ENCODE peak calls at places on chromosomes 2 and 18, in nine cellular contexts. One of them, this sample, is unnamed.
A peak's percentile ranks its signal among the peaks of the same experiment; 100 is the strongest.

GRCh38 chr2:102442967-102443828 is 20.2 kb downstream of the IL18RAP start:
- DNase-seq in astrocyte of the spinal cord: peak; percentile 34
- DNase-seq in Peyer's patch: peak; percentile 65
- DNase-seq in chondrocyte: no peak
- DNase-seq in endothelial cell: peak; percentile 33
- DNase-seq in astrocyte of the cerebellum: no peak
- DNase-seq in body of pancreas: no peak
- DNase-seq in brain microvascular endothelial cell: peak; percentile 53
- DNase-seq in HFFc6: peak; percentile 23
- DNase-seq in this sample: peak; percentile 22

GRCh38 chr2:137693521-137693920 is 270.8 kb upstream of the HNMT start:
- DNase-seq in Peyer's patch: no peak
- DNase-seq in endothelial cell: no peak
- DNase-seq in astrocyte of the cerebellum: no peak
- DNase-seq in body of pancreas: no peak
- DNase-seq in astrocyte of the spinal cord: peak; percentile 23
- DNase-seq in brain microvascular endothelial cell: no peak
- DNase-seq in chondrocyte: no peak
- DNase-seq in HFFc6: no peak
- DNase-seq in this sample: no peak

GRCh38 chr2:71797006-71797810 is 343.8 kb downstream of the DYSF start:
- DNase-seq in brain microvascular endothelial cell: no peak
- DNase-seq in Peyer's patch: peak; percentile 26
- DNase-seq in body of pancreas: no peak
- DNase-seq in chondrocyte: no peak
- DNase-seq in endothelial cell: no peak
- DNase-seq in astrocyte of the spinal cord: no peak
- DNase-seq in HFFc6: no peak
- DNase-seq in astrocyte of the cerebellum: no peak
- DNase-seq in this sample: no peak

GRCh38 chr18:76621782-76622495 is 126.9 kb upstream of the ZNF516 start:
- DNase-seq in endothelial cell: no peak
- DNase-seq in astrocyte of the spinal cord: peak; percentile 31
- DNase-seq in Peyer's patch: no peak
- DNase-seq in HFFc6: peak; percentile 29
- DNase-seq in chondrocyte: no peak
- DNase-seq in astrocyte of the cerebellum: no peak
- DNase-seq in brain microvascular endothelial cell: peak; percentile 32
- DNase-seq in body of pancreas: no peak
- DNase-seq in this sample: no peak

GRCh38 chr2:109209412-109209811 is 80.4 kb downstream of the SH3RF3 start:
- DNase-seq in endothelial cell: no peak
- DNase-seq in brain microvascular endothelial cell: peak; percentile 51
- DNase-seq in astrocyte of the cerebellum: peak; percentile 52
- DNase-seq in chondrocyte: no peak
- DNase-seq in body of pancreas: no peak
- DNase-seq in astrocyte of the spinal cord: peak; percentile 74
- DNase-seq in HFFc6: peak; percentile 65
- DNase-seq in Peyer's patch: no peak
- DNase-seq in this sample: no peak

GRCh38 chr2:205494856-205495255 is 187.4 kb upstream of the NRP2 start:
- DNase-seq in body of pancreas: no peak
- DNase-seq in Peyer's patch: no peak
- DNase-seq in astrocyte of the cerebellum: no peak
- DNase-seq in endothelial cell: no peak
- DNase-seq in HFFc6: no peak
- DNase-seq in astrocyte of the spinal cord: no peak
- DNase-seq in brain microvascular endothelial cell: no peak
- DNase-seq in chondrocyte: no peak
- DNase-seq in this sample: no peak

GRCh38 chr2:46510596-46511177 is 31.3 kb downstream of the TMEM247 start:
- DNase-seq in chondrocyte: no peak
- DNase-seq in HFFc6: no peak
- DNase-seq in Peyer's patch: no peak
- DNase-seq in astrocyte of the spinal cord: no peak
- DNase-seq in brain microvascular endothelial cell: no peak
- DNase-seq in endothelial cell: no peak
- DNase-seq in astrocyte of the cerebellum: no peak
- DNase-seq in body of pancreas: no peak
- DNase-seq in this sample: no peak

GRCh38 chr2:141595531-141595930 is 535.3 kb downstream of the LRP1B start:
- DNase-seq in Peyer's patch: no peak
- DNase-seq in astrocyte of the cerebellum: no peak
- DNase-seq in chondrocyte: no peak
- DNase-seq in endothelial cell: no peak
- DNase-seq in HFFc6: no peak
- DNase-seq in body of pancreas: no peak
- DNase-seq in astrocyte of the spinal cord: no peak
- DNase-seq in brain microvascular endothelial cell: no peak
- DNase-seq in this sample: no peak

GRCh38 chr2:86372641-86373502 is 35.4 kb upstream of the REEP1 start:
- DNase-seq in astrocyte of the spinal cord: peak; percentile 25
- DNase-seq in HFFc6: peak; percentile 33
- DNase-seq in endothelial cell: peak; percentile 51
- DNase-seq in body of pancreas: peak; percentile 56
- DNase-seq in chondrocyte: no peak
- DNase-seq in Peyer's patch: peak; percentile 70
- DNase-seq in brain microvascular endothelial cell: peak; percentile 37
- DNase-seq in astrocyte of the cerebellum: peak; percentile 26
- DNase-seq in this sample: peak; percentile 60

GRCh38 chr2:42792583-42793313 is at the start of gene HAAO:
- DNase-seq in Peyer's patch: peak; percentile 85
- DNase-seq in astrocyte of the spinal cord: no peak
- DNase-seq in endothelial cell: peak; percentile 50
- DNase-seq in brain microvascular endothelial cell: no peak
- DNase-seq in body of pancreas: peak; percentile 86
- DNase-seq in HFFc6: no peak
- DNase-seq in chondrocyte: no peak
- DNase-seq in astrocyte of the cerebellum: no peak
- DNase-seq in this sample: peak; percentile 51

GRCh38 chr2:172404824-172405223 is 22.6 kb upstream of the ITGA6 start:
- DNase-seq in astrocyte of the cerebellum: peak; percentile 79
- DNase-seq in HFFc6: peak; percentile 91
- DNase-seq in body of pancreas: no peak
- DNase-seq in endothelial cell: no peak
- DNase-seq in chondrocyte: no peak
- DNase-seq in Peyer's patch: no peak
- DNase-seq in brain microvascular endothelial cell: peak; percentile 82
- DNase-seq in astrocyte of the spinal cord: peak; percentile 78
- DNase-seq in this sample: no peak

GRCh38 chr2:232466221-232466620 is 10.3 kb downstream of the ALPI start:
- DNase-seq in HFFc6: no peak
- DNase-seq in astrocyte of the cerebellum: no peak
- DNase-seq in chondrocyte: no peak
- DNase-seq in brain microvascular endothelial cell: no peak
- DNase-seq in endothelial cell: no peak
- DNase-seq in Peyer's patch: no peak
- DNase-seq in body of pancreas: no peak
- DNase-seq in astrocyte of the spinal cord: no peak
- DNase-seq in this sample: no peak

GRCh38 chr2:241269707-241270520 is 45.6 kb downstream of the HDLBP start:
- DNase-seq in chondrocyte: no peak
- DNase-seq in body of pancreas: no peak
- DNase-seq in astrocyte of the cerebellum: no peak
- DNase-seq in astrocyte of the spinal cord: no peak
- DNase-seq in endothelial cell: no peak
- DNase-seq in Peyer's patch: no peak
- DNase-seq in brain microvascular endothelial cell: no peak
- DNase-seq in HFFc6: no peak
- DNase-seq in this sample: no peak

GRCh38 chr2:41853427-41854191 is 194.2 kb upstream of the PKDCC start:
- DNase-seq in astrocyte of the spinal cord: peak; percentile 58
- DNase-seq in endothelial cell: peak; percentile 71
- DNase-seq in astrocyte of the cerebellum: peak; percentile 47
- DNase-seq in chondrocyte: no peak
- DNase-seq in Peyer's patch: peak; percentile 75
- DNase-seq in body of pancreas: peak; percentile 64
- DNase-seq in brain microvascular endothelial cell: peak; percentile 23
- DNase-seq in HFFc6: peak; percentile 43
- DNase-seq in this sample: peak; percentile 51

GRCh38 chr2:204948822-204949221 is 403.5 kb downstream of the PARD3B start:
- DNase-seq in chondrocyte: no peak
- DNase-seq in brain microvascular endothelial cell: no peak
- DNase-seq in Peyer's patch: no peak
- DNase-seq in HFFc6: no peak
- DNase-seq in astrocyte of the cerebellum: no peak
- DNase-seq in endothelial cell: no peak
- DNase-seq in body of pancreas: no peak
- DNase-seq in astrocyte of the spinal cord: no peak
- DNase-seq in this sample: no peak

GRCh38 chr2:1499033-1499795 is 86.0 kb downstream of the TPO start:
- DNase-seq in chondrocyte: peak; percentile 66
- DNase-seq in brain microvascular endothelial cell: no peak
- DNase-seq in HFFc6: no peak
- DNase-seq in body of pancreas: no peak
- DNase-seq in Peyer's patch: no peak
- DNase-seq in astrocyte of the cerebellum: no peak
- DNase-seq in astrocyte of the spinal cord: no peak
- DNase-seq in endothelial cell: no peak
- DNase-seq in this sample: no peak

GRCh38 chr2:117980783-117981676 is 32.8 kb downstream of the CCDC93 start:
- DNase-seq in HFFc6: peak; percentile 91
- DNase-seq in body of pancreas: no peak
- DNase-seq in Peyer's patch: no peak
- DNase-seq in astrocyte of the spinal cord: peak; percentile 89
- DNase-seq in astrocyte of the cerebellum: peak; percentile 78
- DNase-seq in chondrocyte: no peak
- DNase-seq in endothelial cell: no peak
- DNase-seq in brain microvascular endothelial cell: peak; percentile 77
- DNase-seq in this sample: no peak

GRCh38 chr2:238973038-238973772 is 125.3 kb downstream of the TWIST2 start:
- DNase-seq in astrocyte of the spinal cord: peak; percentile 43
- DNase-seq in chondrocyte: no peak
- DNase-seq in astrocyte of the cerebellum: no peak
- DNase-seq in body of pancreas: no peak
- DNase-seq in endothelial cell: no peak
- DNase-seq in HFFc6: peak; percentile 52
- DNase-seq in Peyer's patch: no peak
- DNase-seq in brain microvascular endothelial cell: no peak
- DNase-seq in this sample: no peak

GRCh38 chr2:214896287-214896686 is 86.8 kb upstream of the BARD1 start:
- DNase-seq in HFFc6: no peak
- DNase-seq in Peyer's patch: no peak
- DNase-seq in chondrocyte: no peak
- DNase-seq in astrocyte of the spinal cord: no peak
- DNase-seq in astrocyte of the cerebellum: no peak
- DNase-seq in body of pancreas: no peak
- DNase-seq in endothelial cell: no peak
- DNase-seq in brain microvascular endothelial cell: no peak
- DNase-seq in this sample: no peak

GRCh38 chr2:109285244-109285651 is 156.2 kb downstream of the SH3RF3 start:
- DNase-seq in Peyer's patch: no peak
- DNase-seq in astrocyte of the spinal cord: peak; percentile 90
- DNase-seq in chondrocyte: no peak
- DNase-seq in astrocyte of the cerebellum: peak; percentile 90
- DNase-seq in HFFc6: no peak
- DNase-seq in endothelial cell: no peak
- DNase-seq in body of pancreas: no peak
- DNase-seq in brain microvascular endothelial cell: peak; percentile 19
- DNase-seq in this sample: no peak

GRCh38 chr2:8548065-8548870 is 133.6 kb upstream of the ID2 start:
- DNase-seq in endothelial cell: peak; percentile 4
- DNase-seq in astrocyte of the spinal cord: no peak
- DNase-seq in body of pancreas: no peak
- DNase-seq in astrocyte of the cerebellum: no peak
- DNase-seq in chondrocyte: no peak
- DNase-seq in HFFc6: no peak
- DNase-seq in Peyer's patch: no peak
- DNase-seq in brain microvascular endothelial cell: no peak
- DNase-seq in this sample: peak; percentile 3

GRCh38 chr2:228689049-228689448 is 507.6 kb upstream of the SPHKAP start:
- DNase-seq in astrocyte of the spinal cord: peak; percentile 28
- DNase-seq in astrocyte of the cerebellum: no peak
- DNase-seq in HFFc6: no peak
- DNase-seq in brain microvascular endothelial cell: no peak
- DNase-seq in body of pancreas: no peak
- DNase-seq in chondrocyte: no peak
- DNase-seq in Peyer's patch: no peak
- DNase-seq in endothelial cell: peak; percentile 55
- DNase-seq in this sample: no peak

GRCh38 chr2:177680866-177681358 is 288.3 kb downstream of the AGPS start:
- DNase-seq in body of pancreas: no peak
- DNase-seq in brain microvascular endothelial cell: no peak
- DNase-seq in astrocyte of the spinal cord: no peak
- DNase-seq in Peyer's patch: no peak
- DNase-seq in HFFc6: no peak
- DNase-seq in astrocyte of the cerebellum: no peak
- DNase-seq in chondrocyte: no peak
- DNase-seq in endothelial cell: no peak
- DNase-seq in this sample: no peak
- TF ChIP-seq CTCF in body of pancreas: no peak
- TF ChIP-seq CTCF in brain microvascular endothelial cell: no peak
- TF ChIP-seq CTCF in astrocyte of the spinal cord: no peak
- TF ChIP-seq CTCF in Peyer's patch: no peak
- TF ChIP-seq CTCF in HFFc6: no peak
- TF ChIP-seq CTCF in astrocyte of the cerebellum: no peak
- TF ChIP-seq CTCF in chondrocyte: no peak
- TF ChIP-seq CTCF in endothelial cell: no peak
- TF ChIP-seq CTCF in this sample: no peak

GRCh38 chr2:3433339-3433699 is 53.8 kb downstream of the TRAPPC12 start:
- DNase-seq in astrocyte of the spinal cord: no peak
- DNase-seq in endothelial cell: no peak
- DNase-seq in brain microvascular endothelial cell: no peak
- DNase-seq in Peyer's patch: no peak
- DNase-seq in body of pancreas: no peak
- DNase-seq in HFFc6: no peak
- DNase-seq in chondrocyte: no peak
- DNase-seq in astrocyte of the cerebellum: no peak
- DNase-seq in this sample: no peak
- TF ChIP-seq CTCF in astrocyte of the spinal cord: no peak
- TF ChIP-seq CTCF in endothelial cell: no peak
- TF ChIP-seq CTCF in brain microvascular endothelial cell: no peak
- TF ChIP-seq CTCF in Peyer's patch: no peak
- TF ChIP-seq CTCF in body of pancreas: no peak
- TF ChIP-seq CTCF in HFFc6: no peak
- TF ChIP-seq CTCF in chondrocyte: no peak
- TF ChIP-seq CTCF in astrocyte of the cerebellum: no peak
- TF ChIP-seq CTCF in this sample: no peak

DNA sequence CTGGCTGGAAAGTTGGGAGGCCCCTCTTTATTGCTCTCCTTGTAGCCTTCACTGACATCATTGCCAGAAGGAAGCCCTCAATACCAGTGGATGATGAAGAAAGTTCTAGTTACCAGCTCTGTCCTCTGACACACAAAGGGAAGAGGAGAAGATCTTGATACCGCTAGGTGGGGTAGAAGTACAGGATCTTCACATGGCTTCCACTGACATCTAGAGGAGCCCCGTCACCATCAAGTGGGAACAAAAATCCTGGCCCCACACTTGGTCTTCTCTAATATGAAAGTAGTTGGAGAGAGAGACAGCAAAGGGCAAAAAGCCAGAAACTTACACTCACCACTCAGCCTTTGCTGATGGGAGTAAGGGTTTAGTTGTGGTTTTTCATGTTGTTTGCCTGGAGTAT is 12.4 kb downstream of the XIRP2 start:
- DNase-seq in astrocyte of the spinal cord: peak; percentile 27
- DNase-seq in chondrocyte: no peak
- DNase-seq in brain microvascular endothelial cell: peak; percentile 5
- DNase-seq in HFFc6: no peak
- DNase-seq in body of pancreas: no peak
- DNase-seq in astrocyte of the cerebellum: peak; percentile 6
- DNase-seq in Peyer's patch: no peak
- DNase-seq in endothelial cell: peak; percentile 9
- DNase-seq in this sample: no peak
- TF ChIP-seq CTCF in astrocyte of the spinal cord: peak; percentile 41
- TF ChIP-seq CTCF in chondrocyte: peak; percentile 63
- TF ChIP-seq CTCF in brain microvascular endothelial cell: peak; percentile 61
- TF ChIP-seq CTCF in HFFc6: peak; percentile 11
- TF ChIP-seq CTCF in body of pancreas: no peak
- TF ChIP-seq CTCF in astrocyte of the cerebellum: peak; percentile 38
- TF ChIP-seq CTCF in Peyer's patch: no peak
- TF ChIP-seq CTCF in endothelial cell: no peak
- TF ChIP-seq CTCF in this sample: no peak

GRCh38 chr2:178480227-178481181 is at the start of gene PLEKHA3:
- DNase-seq in Peyer's patch: peak; percentile 96
- DNase-seq in body of pancreas: peak; percentile 96
- DNase-seq in brain microvascular endothelial cell: peak; percentile 87
- DNase-seq in HFFc6: peak; percentile 93
- DNase-seq in astrocyte of the cerebellum: peak; percentile 81
- DNase-seq in astrocyte of the spinal cord: peak; percentile 96
- DNase-seq in endothelial cell: peak; percentile 89
- DNase-seq in chondrocyte: peak; percentile 99
- DNase-seq in this sample: peak; percentile 95
- TF ChIP-seq CTCF in Peyer's patch: peak; percentile 11
- TF ChIP-seq CTCF in body of pancreas: no peak
- TF ChIP-seq CTCF in brain microvascular endothelial cell: no peak
- TF ChIP-seq CTCF in HFFc6: no peak
- TF ChIP-seq CTCF in astrocyte of the cerebellum: no peak
- TF ChIP-seq CTCF in astrocyte of the spinal cord: no peak
- TF ChIP-seq CTCF in endothelial cell: no peak
- TF ChIP-seq CTCF in chondrocyte: no peak
- TF ChIP-seq CTCF in this sample: no peak

This sample was measured in transverse colon.